ENCODE peak calls at places on chromosomes 13 and 19, in five cellular contexts. One of them, this sample, is unnamed.

GRCh38 chr13:103272770-103273169 is 206.6 kb upstream of the SLC10A2 start:
- DNase-seq in fibroblast of lung: peak; percentile 20
- DNase-seq in thoracic aorta: no peak
- DNase-seq in cardiac fibroblast: no peak
- DNase-seq in cardiac muscle cell: no peak
- DNase-seq in this sample: no peak

GRCh38 chr19:31516756-31517155 is 167.5 kb upstream of the TSHZ3 start:
- DNase-seq in fibroblast of lung: no peak
- DNase-seq in thoracic aorta: no peak
- DNase-seq in cardiac fibroblast: no peak
- DNase-seq in cardiac muscle cell: no peak
- DNase-seq in this sample: no peak

GRCh38 chr13:105442941-105443340 is 1092.5 kb downstream of the EFNB2 start:
- DNase-seq in cardiac fibroblast: peak; percentile 96
- DNase-seq in thoracic aorta: no peak
- DNase-seq in cardiac muscle cell: no peak
- DNase-seq in fibroblast of lung: peak; percentile 99
- DNase-seq in this sample: peak; percentile 99

GRCh38 chr13:32622827-32623226 is 36.6 kb downstream of the PDS5B start:
- DNase-seq in fibroblast of lung: no peak
- DNase-seq in thoracic aorta: no peak
- DNase-seq in cardiac fibroblast: no peak
- DNase-seq in cardiac muscle cell: no peak
- DNase-seq in this sample: no peak

GRCh38 chr13:72198967-72199601 is 332.1 kb upstream of the DACH1 start:
- DNase-seq in fibroblast of lung: no peak
- DNase-seq in cardiac muscle cell: peak; percentile 8
- DNase-seq in cardiac fibroblast: no peak
- DNase-seq in thoracic aorta: no peak
- DNase-seq in this sample: no peak

GRCh38 chr19:49216076-49216475 is 58.5 kb downstream of the TRPM4 start:
- DNase-seq in fibroblast of lung: no peak
- DNase-seq in cardiac muscle cell: no peak
- DNase-seq in thoracic aorta: no peak
- DNase-seq in cardiac fibroblast: peak; percentile 35
- DNase-seq in this sample: no peak

GRCh38 chr19:3693030-3693925 is 7.0 kb downstream of the PIP5K1C start:
- DNase-seq in cardiac fibroblast: no peak
- DNase-seq in fibroblast of lung: no peak
- DNase-seq in thoracic aorta: no peak
- DNase-seq in cardiac muscle cell: no peak
- DNase-seq in this sample: no peak

GRCh38 chr19:48962029-48962848 is 2.9 kb upstream of the FTL start:
- DNase-seq in cardiac muscle cell: no peak
- DNase-seq in cardiac fibroblast: peak; percentile 48
- DNase-seq in fibroblast of lung: peak; percentile 42
- DNase-seq in thoracic aorta: no peak
- DNase-seq in this sample: no peak

GRCh38 chr13:100535401-100536135 is 53.0 kb downstream of the GGACT start:
- DNase-seq in fibroblast of lung: peak; percentile 38
- DNase-seq in cardiac muscle cell: no peak
- DNase-seq in cardiac fibroblast: peak; percentile 67
- DNase-seq in thoracic aorta: no peak
- DNase-seq in this sample: no peak

GRCh38 chr13:59865398-59865797 is 298.3 kb downstream of the DIAPH3 start:
- DNase-seq in cardiac muscle cell: no peak
- DNase-seq in thoracic aorta: no peak
- DNase-seq in fibroblast of lung: no peak
- DNase-seq in cardiac fibroblast: no peak
- DNase-seq in this sample: no peak

GRCh38 chr19:6248856-6249255 is 30.9 kb downstream of the MLLT1 start:
- DNase-seq in fibroblast of lung: no peak
- DNase-seq in thoracic aorta: no peak
- DNase-seq in cardiac fibroblast: no peak
- DNase-seq in cardiac muscle cell: no peak
- DNase-seq in this sample: no peak

GRCh38 chr13:64428196-64428595 is 2801.9 kb downstream of the PCDH9 start:
- DNase-seq in thoracic aorta: no peak
- DNase-seq in cardiac fibroblast: no peak
- DNase-seq in fibroblast of lung: peak; percentile 68
- DNase-seq in cardiac muscle cell: no peak
- DNase-seq in this sample: no peak

GRCh38 chr13:81051873-81052272 is 710.9 kb upstream of the SPRY2 start:
- DNase-seq in cardiac fibroblast: peak; percentile 17
- DNase-seq in thoracic aorta: no peak
- DNase-seq in cardiac muscle cell: peak; percentile 7
- DNase-seq in fibroblast of lung: peak; percentile 18
- DNase-seq in this sample: no peak

GRCh38 chr13:23901365-23901764 is 4.1 kb upstream of the C1QTNF9B start:
- DNase-seq in fibroblast of lung: peak; percentile 18
- DNase-seq in cardiac muscle cell: no peak
- DNase-seq in thoracic aorta: no peak
- DNase-seq in cardiac fibroblast: no peak
- DNase-seq in this sample: no peak

GRCh38 chr13:51675877-51676276 is 91.6 kb downstream of the WDFY2 start:
- DNase-seq in cardiac muscle cell: no peak
- DNase-seq in fibroblast of lung: no peak
- DNase-seq in thoracic aorta: no peak
- DNase-seq in cardiac fibroblast: no peak
- DNase-seq in this sample: no peak

GRCh38 chr13:41512441-41512840 is 55.1 kb downstream of the RGCC start:
- DNase-seq in thoracic aorta: no peak
- DNase-seq in cardiac fibroblast: no peak
- DNase-seq in fibroblast of lung: no peak
- DNase-seq in cardiac muscle cell: no peak
- DNase-seq in this sample: no peak

GRCh38 chr19:55099557-55100506 is 17.6 kb downstream of the PPP1R12C start:
- DNase-seq in cardiac fibroblast: no peak
- DNase-seq in thoracic aorta: no peak
- DNase-seq in fibroblast of lung: no peak
- DNase-seq in cardiac muscle cell: peak; percentile 58
- DNase-seq in this sample: no peak

GRCh38 chr19:279656-280055 is 11.5 kb downstream of the PLPP2 start:
- DNase-seq in fibroblast of lung: no peak
- DNase-seq in cardiac muscle cell: no peak
- DNase-seq in thoracic aorta: no peak
- DNase-seq in cardiac fibroblast: no peak
- DNase-seq in this sample: no peak
- H3K4me3 ChIP-seq in fibroblast of lung: no peak overlapping the region
- H3K4me3 ChIP-seq in cardiac muscle cell: no peak overlapping the region
- H3K4me3 ChIP-seq in thoracic aorta: no peak overlapping the region
- H3K4me3 ChIP-seq in cardiac fibroblast: no peak overlapping the region
- H3K4me3 ChIP-seq in this sample: no peak overlapping the region

GRCh38 chr13:46010148-46010547 is 42.4 kb downstream of the ZC3H13 start:
- DNase-seq in fibroblast of lung: peak; percentile 9
- DNase-seq in cardiac muscle cell: no peak
- DNase-seq in cardiac fibroblast: peak; percentile 10
- DNase-seq in thoracic aorta: no peak
- DNase-seq in this sample: no peak
- TF ChIP-seq CTCF in fibroblast of lung: peak; percentile 35
- TF ChIP-seq CTCF in cardiac muscle cell: peak; percentile 30
- TF ChIP-seq CTCF in cardiac fibroblast: peak; percentile 35
- TF ChIP-seq CTCF in thoracic aorta: no peak
- TF ChIP-seq CTCF in this sample: peak; percentile 48

GRCh38 chr19:30222993-30223865 is 149.0 kb upstream of the ZNF536 start:
- DNase-seq in cardiac fibroblast: no peak
- DNase-seq in fibroblast of lung: no peak
- DNase-seq in thoracic aorta: no peak
- DNase-seq in cardiac muscle cell: peak; percentile 45
- DNase-seq in this sample: no peak
- H3K4me3 ChIP-seq in cardiac fibroblast: no peak overlapping the region
- H3K4me3 ChIP-seq in fibroblast of lung: no peak overlapping the region
- H3K4me3 ChIP-seq in thoracic aorta: no peak overlapping the region
- H3K4me3 ChIP-seq in cardiac muscle cell: no peak overlapping the region
- H3K4me3 ChIP-seq in this sample: no peak overlapping the region

DNA sequence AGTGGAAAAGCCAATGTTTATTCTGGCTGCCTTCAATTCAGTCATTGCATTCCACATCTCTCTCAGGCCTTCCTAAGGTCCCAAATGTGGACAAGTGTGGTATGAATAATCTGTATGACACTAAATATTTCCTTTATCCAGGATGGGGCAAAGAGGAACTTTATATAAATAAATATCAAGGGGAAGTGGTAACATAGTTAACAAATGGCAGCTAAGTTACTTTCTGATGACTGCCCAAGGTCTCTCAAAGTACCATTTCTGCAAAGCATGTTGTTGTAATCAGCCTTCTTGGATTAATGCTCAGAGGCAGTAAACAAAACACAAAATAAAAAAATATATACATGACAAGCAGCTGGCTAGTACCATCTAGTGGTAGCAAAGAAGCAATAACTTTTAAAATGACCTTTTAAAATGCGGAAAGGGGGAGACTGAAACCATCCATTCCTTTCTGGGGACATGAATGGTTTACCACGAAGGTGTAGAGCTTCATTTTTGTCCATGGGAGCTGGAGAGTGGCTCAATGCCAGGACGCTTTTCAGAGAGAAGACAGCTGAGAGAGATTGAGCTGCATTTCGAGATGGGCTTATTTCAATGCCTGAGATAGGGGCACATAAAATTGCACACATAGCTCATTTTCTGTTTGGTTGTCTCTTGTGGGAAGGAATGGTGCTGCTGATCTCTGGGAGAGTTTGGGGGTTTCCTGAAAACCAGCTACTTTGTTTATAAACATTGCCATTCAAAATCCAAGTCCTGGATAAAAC is 259.2 kb downstream of the RFC3 start:
- DNase-seq in thoracic aorta: no peak
- DNase-seq in cardiac fibroblast: peak; percentile 54
- DNase-seq in fibroblast of lung: peak; percentile 52
- DNase-seq in cardiac muscle cell: peak; percentile 10
- DNase-seq in this sample: peak; percentile 5
- TF ChIP-seq CTCF in thoracic aorta: peak; percentile 35
- TF ChIP-seq CTCF in cardiac fibroblast: peak; percentile 62
- TF ChIP-seq CTCF in fibroblast of lung: peak; percentile 69
- TF ChIP-seq CTCF in cardiac muscle cell: peak; percentile 62
- TF ChIP-seq CTCF in this sample: peak; percentile 53